ENCODE peak calls at places on chromosomes 1 and 21, in six cellular contexts. One of them, this sample, is unnamed.

GRCh38 chr1:209620484-209620879 is 31.7 kb downstream of the LAMB3 start:
- DNase-seq in fibroblast of villous mesenchyme: peak
- DNase-seq in heart right ventricle: no peak
- DNase-seq in OCI-LY7: no peak
- DNase-seq in endodermal cell: no peak
- DNase-seq in stomach: no peak
- DNase-seq in this sample: no peak

GRCh38 chr1:100995196-100995983 is 30.2 kb downstream of the DPH5 start:
- DNase-seq in fibroblast of villous mesenchyme: no peak
- DNase-seq in heart right ventricle: no peak
- DNase-seq in OCI-LY7: peak
- DNase-seq in endodermal cell: no peak
- DNase-seq in stomach: no peak
- DNase-seq in this sample: no peak

GRCh38 chr1:110148961-110149360 is 1.3 kb upstream of the SLC6A17 start:
- DNase-seq in fibroblast of villous mesenchyme: no peak
- DNase-seq in heart right ventricle: no peak
- DNase-seq in OCI-LY7: peak
- DNase-seq in endodermal cell: no peak
- DNase-seq in stomach: no peak
- DNase-seq in this sample: no peak

GRCh38 chr21:43785134-43785533 is 4.2 kb upstream of the RRP1 start:
- DNase-seq in fibroblast of villous mesenchyme: no peak
- DNase-seq in heart right ventricle: no peak
- DNase-seq in OCI-LY7: no peak
- DNase-seq in endodermal cell: no peak
- DNase-seq in stomach: no peak
- DNase-seq in this sample: no peak

GRCh38 chr1:4177425-4178150 is 277.5 kb upstream of the C1orf174 start:
- DNase-seq in fibroblast of villous mesenchyme: no peak
- DNase-seq in heart right ventricle: no peak
- DNase-seq in OCI-LY7: peak
- DNase-seq in endodermal cell: no peak
- DNase-seq in stomach: no peak
- DNase-seq in this sample: peak

GRCh38 chr1:164806531-164806930 is 247.5 kb downstream of the PBX1 start:
- DNase-seq in fibroblast of villous mesenchyme: no peak
- DNase-seq in heart right ventricle: no peak
- DNase-seq in OCI-LY7: no peak
- DNase-seq in endodermal cell: no peak
- DNase-seq in stomach: no peak
- DNase-seq in this sample: no peak

GRCh38 chr1:11790880-11791715 is 14.7 kb downstream of the MTHFR start:
- DNase-seq in fibroblast of villous mesenchyme: peak
- DNase-seq in heart right ventricle: peak
- DNase-seq in OCI-LY7: no peak
- DNase-seq in endodermal cell: no peak
- DNase-seq in stomach: peak
- DNase-seq in this sample: peak

GRCh38 chr1:95139039-95139438 is 21.9 kb downstream of the TLCD4 start:
- DNase-seq in fibroblast of villous mesenchyme: no peak
- DNase-seq in heart right ventricle: no peak
- DNase-seq in OCI-LY7: no peak
- DNase-seq in endodermal cell: no peak
- DNase-seq in stomach: no peak
- DNase-seq in this sample: no peak

GRCh38 chr1:38815903-38816627 is 43.5 kb downstream of the RRAGC start:
- DNase-seq in fibroblast of villous mesenchyme: no peak
- DNase-seq in heart right ventricle: no peak
- DNase-seq in OCI-LY7: no peak
- DNase-seq in endodermal cell: no peak
- DNase-seq in stomach: no peak
- DNase-seq in this sample: no peak

GRCh38 chr1:63601463-63601862 is 8.3 kb downstream of the PGM1 start:
- DNase-seq in fibroblast of villous mesenchyme: no peak
- DNase-seq in heart right ventricle: no peak
- DNase-seq in OCI-LY7: no peak
- DNase-seq in endodermal cell: peak
- DNase-seq in stomach: no peak
- DNase-seq in this sample: no peak

GRCh38 chr1:209835782-209836298 is 8.1 kb downstream of the UTP25 start:
- DNase-seq in fibroblast of villous mesenchyme: peak
- DNase-seq in heart right ventricle: no peak
- DNase-seq in OCI-LY7: no peak
- DNase-seq in endodermal cell: no peak
- DNase-seq in stomach: no peak
- DNase-seq in this sample: no peak

GRCh38 chr1:54575161-54575560 is 27.1 kb downstream of the ACOT11 start:
- DNase-seq in fibroblast of villous mesenchyme: no peak
- DNase-seq in heart right ventricle: peak
- DNase-seq in OCI-LY7: no peak
- DNase-seq in endodermal cell: peak
- DNase-seq in stomach: no peak
- DNase-seq in this sample: no peak

GRCh38 chr1:225766967-225767413 is 10.6 kb upstream of the SRP9 start:
- DNase-seq in fibroblast of villous mesenchyme: peak
- DNase-seq in heart right ventricle: peak
- DNase-seq in OCI-LY7: peak
- DNase-seq in endodermal cell: no peak
- DNase-seq in stomach: peak
- DNase-seq in this sample: peak

GRCh38 chr21:26127918-26128317 is 42.7 kb downstream of the APP start:
- DNase-seq in fibroblast of villous mesenchyme: peak
- DNase-seq in heart right ventricle: no peak
- DNase-seq in OCI-LY7: no peak
- DNase-seq in endodermal cell: no peak
- DNase-seq in stomach: no peak
- DNase-seq in this sample: no peak

GRCh38 chr1:46289976-46290375 is 13.4 kb downstream of the LRRC41 start:
- DNase-seq in fibroblast of villous mesenchyme: no peak
- DNase-seq in heart right ventricle: no peak
- DNase-seq in OCI-LY7: no peak
- DNase-seq in endodermal cell: no peak
- DNase-seq in stomach: no peak
- DNase-seq in this sample: no peak

GRCh38 chr1:224542783-224543440 is 73.2 kb upstream of the CNIH3 start:
- DNase-seq in fibroblast of villous mesenchyme: peak
- DNase-seq in heart right ventricle: no peak
- DNase-seq in OCI-LY7: no peak
- DNase-seq in endodermal cell: no peak
- DNase-seq in stomach: no peak
- DNase-seq in this sample: no peak

GRCh38 chr1:15027515-15027948 is 126.0 kb upstream of the TMEM51 start:
- DNase-seq in fibroblast of villous mesenchyme: peak
- DNase-seq in heart right ventricle: peak
- DNase-seq in OCI-LY7: peak
- DNase-seq in endodermal cell: peak
- DNase-seq in stomach: peak
- DNase-seq in this sample: peak

GRCh38 chr1:204075890-204076837 is 3.2 kb downstream of the SOX13 start:
- DNase-seq in fibroblast of villous mesenchyme: no peak
- DNase-seq in heart right ventricle: no peak
- DNase-seq in OCI-LY7: no peak
- DNase-seq in endodermal cell: peak
- DNase-seq in stomach: no peak
- DNase-seq in this sample: no peak
- H3K4me3 ChIP-seq in fibroblast of villous mesenchyme: peak
- H3K4me3 ChIP-seq in heart right ventricle: peak
- H3K4me3 ChIP-seq in OCI-LY7: no peak
- H3K4me3 ChIP-seq in endodermal cell: peak
- H3K4me3 ChIP-seq in stomach: peak
- H3K4me3 ChIP-seq in this sample: peak

GRCh38 chr1:158794247-158794646 is 13.2 kb upstream of the OR6N2 start:
- DNase-seq in fibroblast of villous mesenchyme: no peak
- DNase-seq in heart right ventricle: no peak
- DNase-seq in OCI-LY7: no peak
- DNase-seq in endodermal cell: no peak
- DNase-seq in stomach: no peak
- DNase-seq in this sample: no peak

GRCh38 chr1:158798531-158798930 is 17.5 kb upstream of the OR6N2 start:
- DNase-seq in fibroblast of villous mesenchyme: no peak
- DNase-seq in heart right ventricle: no peak
- DNase-seq in OCI-LY7: no peak
- DNase-seq in endodermal cell: no peak
- DNase-seq in stomach: no peak
- DNase-seq in this sample: no peak

GRCh38 chr1:158793604-158794003 is 12.6 kb upstream of the OR6N2 start:
- DNase-seq in fibroblast of villous mesenchyme: no peak
- DNase-seq in heart right ventricle: no peak
- DNase-seq in OCI-LY7: peak
- DNase-seq in endodermal cell: peak
- DNase-seq in stomach: no peak
- DNase-seq in this sample: no peak
- TF ChIP-seq CTCF in fibroblast of villous mesenchyme: peak
- TF ChIP-seq CTCF in heart right ventricle: no peak
- TF ChIP-seq CTCF in OCI-LY7: peak
- TF ChIP-seq CTCF in endodermal cell: peak
- TF ChIP-seq CTCF in stomach: no peak
- TF ChIP-seq CTCF in this sample: no peak

GRCh38 chr1:237867380-237867888 is 23.3 kb downstream of the ZP4 start:
- DNase-seq in fibroblast of villous mesenchyme: no peak
- DNase-seq in heart right ventricle: no peak
- DNase-seq in OCI-LY7: no peak
- DNase-seq in endodermal cell: no peak
- DNase-seq in stomach: no peak
- DNase-seq in this sample: no peak

GRCh38 chr1:237861944-237862343 is 28.8 kb downstream of the ZP4 start:
- DNase-seq in fibroblast of villous mesenchyme: no peak
- DNase-seq in heart right ventricle: no peak
- DNase-seq in OCI-LY7: no peak
- DNase-seq in endodermal cell: no peak
- DNase-seq in stomach: no peak
- DNase-seq in this sample: no peak

GRCh38 chr1:237868814-237869600 is 21.7 kb downstream of the ZP4 start:
- DNase-seq in fibroblast of villous mesenchyme: no peak
- DNase-seq in heart right ventricle: no peak
- DNase-seq in OCI-LY7: no peak
- DNase-seq in endodermal cell: no peak
- DNase-seq in stomach: no peak
- DNase-seq in this sample: no peak

GRCh38 chr1:237863234-237863633 is 27.5 kb downstream of the ZP4 start:
- DNase-seq in fibroblast of villous mesenchyme: no peak
- DNase-seq in heart right ventricle: no peak
- DNase-seq in OCI-LY7: no peak
- DNase-seq in endodermal cell: peak
- DNase-seq in stomach: no peak
- DNase-seq in this sample: no peak

DNA sequence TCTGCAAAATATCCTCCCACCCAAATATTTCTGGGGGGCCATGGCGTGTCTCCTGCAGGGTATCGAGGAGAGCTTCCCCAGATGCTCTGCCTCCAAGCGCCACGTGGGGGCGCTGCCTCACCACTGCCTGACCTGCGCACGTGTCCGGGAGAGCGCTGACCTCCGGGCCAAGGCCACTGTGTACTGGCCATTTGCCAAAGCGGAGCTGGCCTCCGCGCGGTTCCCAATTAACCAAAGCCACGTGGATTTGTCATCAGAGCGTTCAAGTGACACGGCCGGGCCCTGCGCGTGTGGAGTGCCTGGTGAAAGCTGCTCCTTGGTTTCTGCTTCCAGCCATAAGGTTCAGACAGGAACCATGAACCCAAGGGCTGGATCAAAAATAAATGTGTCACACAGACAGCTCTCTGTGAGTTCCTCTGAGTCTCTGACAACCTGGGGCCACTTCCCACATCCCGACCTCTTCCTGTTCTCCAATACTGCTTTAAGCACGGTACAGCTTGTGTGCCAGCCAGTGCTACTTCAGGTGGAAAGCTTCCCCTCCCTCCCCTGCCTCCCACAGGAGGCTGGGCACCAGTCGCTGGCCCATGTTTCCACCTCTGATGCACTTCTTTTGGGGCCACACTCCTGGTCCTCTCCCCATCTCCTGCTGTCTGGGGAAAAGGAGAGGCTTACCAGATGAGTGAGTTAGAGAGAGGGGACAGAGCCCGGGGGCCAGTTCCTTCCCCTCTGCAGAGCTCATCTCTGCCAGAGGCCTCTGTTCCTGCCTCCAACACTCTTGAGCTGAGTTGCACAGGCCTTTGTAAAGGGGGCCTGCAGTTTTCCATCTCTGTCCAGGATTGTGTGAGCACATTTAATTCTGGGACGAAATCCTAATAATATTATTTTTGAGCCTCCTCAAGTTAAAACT is 26.1 kb downstream of the ZP4 start:
- DNase-seq in fibroblast of villous mesenchyme: peak
- DNase-seq in heart right ventricle: peak
- DNase-seq in OCI-LY7: no peak
- DNase-seq in endodermal cell: peak
- DNase-seq in stomach: peak
- DNase-seq in this sample: no peak
- H3K4me3 ChIP-seq in fibroblast of villous mesenchyme: no peak
- H3K4me3 ChIP-seq in heart right ventricle: no peak
- H3K4me3 ChIP-seq in OCI-LY7: no peak
- H3K4me3 ChIP-seq in endodermal cell: no peak
- H3K4me3 ChIP-seq in stomach: no peak
- H3K4me3 ChIP-seq in this sample: peak

GRCh38 chr1:26278835-26279597 is 870 bp upstream of the SH3BGRL3 start:
- DNase-seq in fibroblast of villous mesenchyme: peak
- DNase-seq in heart right ventricle: no peak
- DNase-seq in OCI-LY7: peak
- DNase-seq in endodermal cell: no peak
- DNase-seq in stomach: peak
- DNase-seq in this sample: no peak

GRCh38 chr1:26280333-26281042 is 602 bp downstream of the SH3BGRL3 start:
- DNase-seq in fibroblast of villous mesenchyme: peak
- DNase-seq in heart right ventricle: no peak
- DNase-seq in OCI-LY7: no peak
- DNase-seq in endodermal cell: peak
- DNase-seq in stomach: peak
- DNase-seq in this sample: no peak

GRCh38 chr1:26278303-26278702 is 1.6 kb upstream of the SH3BGRL3 start:
- DNase-seq in fibroblast of villous mesenchyme: peak
- DNase-seq in heart right ventricle: no peak
- DNase-seq in OCI-LY7: no peak
- DNase-seq in endodermal cell: no peak
- DNase-seq in stomach: peak
- DNase-seq in this sample: no peak

GRCh38 chr1:26281091-26281958 is 1.4 kb downstream of the SH3BGRL3 start:
- DNase-seq in fibroblast of villous mesenchyme: no peak
- DNase-seq in heart right ventricle: no peak
- DNase-seq in OCI-LY7: no peak
- DNase-seq in endodermal cell: no peak
- DNase-seq in stomach: no peak
- DNase-seq in this sample: no peak

DNA sequence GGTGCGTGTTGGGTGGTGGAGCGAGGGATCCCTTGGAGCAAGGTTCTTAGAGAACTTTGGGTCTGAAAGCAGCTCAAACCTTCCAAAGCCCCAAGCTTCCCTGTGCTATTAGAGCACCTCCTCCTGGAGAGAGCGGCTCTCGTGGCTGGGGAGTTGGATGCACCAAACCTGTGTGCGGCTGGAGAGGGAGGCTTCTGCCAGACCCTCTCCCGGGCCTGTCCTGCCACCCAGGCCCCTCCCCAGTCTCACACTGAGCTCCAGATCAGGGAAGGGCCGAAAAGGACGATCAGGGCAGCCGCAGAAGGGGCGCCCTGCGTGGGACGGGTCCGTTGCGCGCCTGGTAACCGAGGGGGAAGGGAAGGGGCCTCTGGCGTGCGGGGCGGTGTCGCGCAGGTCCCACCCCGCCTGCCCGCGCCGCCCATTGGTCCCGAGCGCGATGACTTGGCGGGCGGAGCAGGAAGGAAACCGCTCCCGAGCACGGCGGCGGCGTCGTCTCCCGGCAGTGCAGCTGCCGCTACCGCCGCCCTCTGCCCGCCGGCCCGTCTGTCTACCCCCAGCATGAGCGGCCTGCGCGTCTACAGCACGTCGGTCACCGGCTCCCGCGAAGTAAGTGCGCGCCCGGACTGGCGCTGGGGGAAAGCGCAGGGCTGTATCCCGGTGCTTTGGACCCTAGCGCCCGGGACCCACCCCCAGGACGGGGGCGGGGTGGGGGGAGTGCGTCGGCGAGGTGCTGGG is at the start of gene SH3BGRL3:
- DNase-seq in fibroblast of villous mesenchyme: peak
- DNase-seq in heart right ventricle: peak
- DNase-seq in OCI-LY7: peak
- DNase-seq in endodermal cell: peak
- DNase-seq in stomach: peak
- DNase-seq in this sample: peak
- TF ChIP-seq CTCF in fibroblast of villous mesenchyme: peak
- TF ChIP-seq CTCF in heart right ventricle: no peak
- TF ChIP-seq CTCF in OCI-LY7: peak
- TF ChIP-seq CTCF in endodermal cell: peak
- TF ChIP-seq CTCF in stomach: no peak
- TF ChIP-seq CTCF in this sample: no peak